ENCODE peak calls at places on chromosome 18, in nine cellular contexts. D, C, S, V, M, Q, Y, N and A are unnamed samples.

GRCh38 chr18:2173464-2173863 is 397.8 kb downstream of the METTL4 start:
- DNase-seq in D (no peak), C (peak; percentile 69), S (no peak), V (peak; percentile 95), M (no peak), Q (no peak), Y (peak; percentile 43), N (no peak), A (no peak)

GRCh38 chr18:77066689-77067088 is 65.9 kb downstream of the MBP start:
- DNase-seq in D (no peak), C (no peak), S (no peak), V (no peak), M (no peak), Q (no peak), Y (no peak), N (no peak), A (no peak)

GRCh38 chr18:7000484-7001096 is 117.0 kb downstream of the LAMA1 start:
- DNase-seq in D (peak; percentile 64), C (no peak), S (peak; percentile 6), V (peak; percentile 18), M (no peak), Q (peak; percentile 22), Y (no peak), N (no peak), A (no peak)

GRCh38 chr18:12007063-12007462 is 25.8 kb downstream of the IMPA2 start:
- DNase-seq in D (no peak), C (no peak), S (no peak), V (no peak), M (no peak), Q (no peak), Y (no peak), N (no peak), A (no peak)

GRCh38 chr18:49072524-49072934 is 121.8 kb upstream of the SMAD7 start:
- DNase-seq in D (peak; percentile 42), C (no peak), S (no peak), V (no peak), M (no peak), Q (no peak), Y (no peak), N (no peak), A (no peak)

GRCh38 chr18:66826211-66826610 is 222.3 kb upstream of the CDH19 start:
- DNase-seq in D (no peak), C (no peak), S (no peak), V (no peak), M (no peak), Q (no peak), Y (no peak), N (no peak), A (no peak)

GRCh38 chr18:11666831-11667230 is 22.2 kb upstream of the GNAL start:
- DNase-seq in D (no peak), C (no peak), S (no peak), V (no peak), M (no peak), Q (no peak), Y (no peak), N (no peak), A (no peak)

GRCh38 chr18:51339866-51340265 is 142.4 kb upstream of the MEX3C start:
- DNase-seq in D (no peak), C (no peak), S (no peak), V (peak; percentile 7), M (no peak), Q (no peak), Y (no peak), N (no peak), A (no peak)

GRCh38 chr18:49460958-49461601 is 635 bp upstream of the DYM start:
- DNase-seq in D (no peak), C (no peak), S (no peak), V (peak; percentile 19), M (no peak), Q (no peak), Y (no peak), N (no peak), A (no peak)

GRCh38 chr18:58290059-58290747 is 246.2 kb downstream of the NEDD4L start:
- DNase-seq in D (no peak), C (no peak), S (no peak), V (peak; percentile 75), M (no peak), Q (no peak), Y (no peak), N (no peak), A (no peak)

GRCh38 chr18:24086082-24086481 is 52.8 kb upstream of the CABYR start:
- DNase-seq in D (no peak), C (no peak), S (no peak), V (no peak), M (no peak), Q (no peak), Y (no peak), N (no peak), A (no peak)